ENCODE peak calls at places on chromosomes 4 and X, in eight cellular contexts. D, W, B, K, M, R, S and G are unnamed samples.

GRCh38 chr4:19947349-19947748 is 304.4 kb upstream of the SLIT2 start:
- DNase-seq in D (no peak), W (no peak), B (no peak), K (no peak), M (no peak), R (no peak), S (no peak), G (no peak)

GRCh38 chr4:61446957-61447356 is 246.8 kb downstream of the ADGRL3 start:
- DNase-seq in D (no peak), W (no peak), B (no peak), K (no peak), M (no peak), R (no peak), S (no peak), G (no peak)

GRCh38 chr4:1711055-1711905 is 839 bp downstream of the SLBP start:
- DNase-seq in D (peak; percentile 44), W (no peak), B (peak; percentile 63), K (peak; percentile 75), M (peak; percentile 49), R (no peak), S (peak; percentile 56), G (peak; percentile 63)

GRCh38 chr4:13940921-13941320 is 313.4 kb upstream of the BOD1L1 start:
- DNase-seq in D (no peak), W (no peak), B (no peak), K (no peak), M (no peak), R (no peak), S (no peak), G (peak; percentile 70)

GRCh38 chr4:7902101-7902553 is 37.5 kb downstream of the AFAP1 start:
- DNase-seq in D (no peak), W (no peak), B (no peak), K (no peak), M (no peak), R (peak; percentile 67), S (no peak), G (no peak)

GRCh38 chrX:40720386-40720785 is 15.0 kb downstream of the MED14 start:
- DNase-seq in D (no peak), W (no peak), B (no peak), K (no peak), M (no peak), R (no peak), S (no peak), G (no peak)

GRCh38 chrX:11435568-11435967 is 142.4 kb downstream of the AMELX start:
- DNase-seq in D (no peak), W (no peak), B (no peak), K (no peak), M (no peak), R (no peak), S (no peak), G (no peak)

GRCh38 chrX:40154853-40155616 is 57.3 kb upstream of the BCOR start:
- DNase-seq in D (peak; percentile 43), W (no peak), B (peak; percentile 66), K (peak; percentile 89), M (no peak), R (peak; percentile 87), S (no peak), G (peak; percentile 75)

GRCh38 chr4:156838761-156839160 is 132.8 kb downstream of the PDGFC start:
- DNase-seq in D (no peak), W (no peak), B (no peak), K (no peak), M (no peak), R (no peak), S (no peak), G (no peak)

GRCh38 chr4:56049428-56050212 is 100.9 kb downstream of the CEP135 start:
- DNase-seq in D (peak; percentile 56), W (no peak), B (peak; percentile 32), K (peak; percentile 89), M (no peak), R (peak; percentile 69), S (peak; percentile 16), G (peak; percentile 8)

GRCh38 chr4:56799291-56799823 is 22.1 kb downstream of the SPINK2 start:
- DNase-seq in D (no peak), W (no peak), B (no peak), K (no peak), M (no peak), R (no peak), S (no peak), G (no peak)

GRCh38 chr4:101104264-101105052 is 242.9 kb downstream of the PPP3CA start:
- DNase-seq in D (no peak), W (no peak), B (no peak), K (no peak), M (no peak), R (no peak), S (no peak), G (no peak)

GRCh38 chrX:31337332-31337731 is 265.5 kb upstream of the FTHL17 start:
- DNase-seq in D (no peak), W (no peak), B (no peak), K (no peak), M (no peak), R (no peak), S (no peak), G (no peak)

DNA sequence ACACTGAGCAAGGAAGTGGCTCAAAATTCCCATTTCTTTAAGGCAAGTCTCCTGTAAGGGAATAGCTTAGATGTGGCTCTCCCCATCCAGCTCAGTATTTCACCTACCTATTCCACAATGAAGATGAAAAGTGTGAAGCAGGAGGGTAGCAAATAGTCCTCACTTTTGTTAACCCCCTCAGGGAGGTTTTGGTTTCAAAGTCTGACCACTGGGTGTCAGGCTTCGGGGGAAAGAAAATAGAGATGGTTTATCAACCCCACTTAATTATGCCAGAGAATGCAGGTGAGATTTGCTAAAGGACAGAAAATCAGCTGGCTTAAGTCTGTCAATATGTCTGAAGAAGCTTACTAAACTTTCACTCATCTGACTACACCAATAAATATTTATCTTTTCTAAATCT is 69.5 kb downstream of the DHX15 start:
- DNase-seq in D (no peak), W (no peak), B (no peak), K (peak; percentile 63), M (no peak), R (peak; percentile 18), S (no peak), G (no peak)
- TF ChIP-seq CTCF in D (no peak), W (peak; percentile 47), B (no peak), K (peak; percentile 67), M (no peak), R (peak; percentile 41), S (no peak), G (no peak)

GRCh38 chr4:147110473-147110872 is 164.8 kb upstream of the TTC29 start:
- DNase-seq in D (no peak), W (no peak), B (no peak), K (no peak), M (no peak), R (no peak), S (no peak), G (no peak)

GRCh38 chr4:147108409-147108808 is 162.7 kb upstream of the TTC29 start:
- DNase-seq in D (no peak), W (no peak), B (no peak), K (no peak), M (no peak), R (no peak), S (no peak), G (no peak)

GRCh38 chr4:147109800-147110199 is 164.1 kb upstream of the TTC29 start:
- DNase-seq in D (no peak), W (no peak), B (no peak), K (no peak), M (no peak), R (no peak), S (no peak), G (no peak)

DNA sequence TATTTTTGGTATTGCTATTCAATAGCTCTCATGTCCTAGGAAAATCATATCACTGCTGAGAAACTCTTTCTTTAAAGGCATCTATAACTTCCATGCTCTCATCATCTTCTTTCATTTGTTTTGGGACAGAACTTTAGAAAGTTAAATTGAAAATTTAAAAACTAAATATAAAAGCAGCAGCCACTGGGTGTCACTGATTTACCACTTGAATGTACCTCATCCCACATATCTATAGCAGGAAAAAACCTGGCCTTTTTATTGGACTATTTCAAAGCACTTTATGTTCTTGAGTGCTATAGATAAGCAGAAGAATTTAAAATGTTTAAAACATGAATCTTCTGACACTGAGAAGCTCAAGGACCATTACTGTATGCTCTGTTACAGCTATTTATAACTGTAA is 165.3 kb upstream of the TTC29 start:
- DNase-seq in D (no peak), W (no peak), B (no peak), K (no peak), M (no peak), R (peak; percentile 29), S (no peak), G (no peak)
- TF ChIP-seq CTCF in D (no peak), W (peak; percentile 49), B (no peak), K (peak; percentile 56), M (no peak), R (peak; percentile 43), S (no peak), G (no peak)

GRCh38 chrX:10015711-10016515 is 48.8 kb downstream of the CLDN34 start:
- DNase-seq in D (peak; percentile 39), W (no peak), B (no peak), K (peak; percentile 76), M (no peak), R (peak; percentile 73), S (no peak), G (peak; percentile 40)
- TF ChIP-seq CTCF in D (no peak), W (peak; percentile 8), B (no peak), K (no peak), M (no peak), R (no peak), S (no peak), G (no peak)

DNA sequence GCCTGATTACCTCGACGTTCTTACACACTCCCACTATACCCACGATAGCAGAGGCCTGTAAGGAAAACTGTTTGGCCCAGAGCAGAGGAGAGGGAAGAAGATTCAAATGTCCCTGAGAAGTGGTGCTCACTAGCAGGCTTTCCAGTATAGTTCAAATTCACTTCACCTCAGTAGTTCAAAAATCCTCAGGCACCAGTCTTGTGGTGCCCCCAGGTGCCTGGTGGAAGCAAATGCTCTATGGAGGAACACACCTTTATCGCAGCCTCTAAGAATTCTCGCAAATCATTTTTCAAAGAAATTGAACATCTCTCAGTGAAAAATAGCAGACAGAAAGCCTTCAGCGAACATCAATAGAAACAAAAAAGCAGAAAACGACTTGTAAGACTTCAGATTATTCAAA is 12.2 kb upstream of the MTMR1 start:
- DNase-seq in D (no peak), W (no peak), B (no peak), K (peak; percentile 65), M (no peak), R (peak; percentile 36), S (peak; percentile 37), G (peak; percentile 38)
- TF ChIP-seq CTCF in D (no peak), W (peak; percentile 71), B (peak; percentile 12), K (peak; percentile 71), M (no peak), R (peak; percentile 45), S (peak; percentile 37), G (peak; percentile 41)

GRCh38 chrX:29687687-29688086 is 527.7 kb upstream of the MAGEB2 start:
- DNase-seq in D (no peak), W (no peak), B (no peak), K (no peak), M (no peak), R (no peak), S (peak; percentile 49), G (no peak)
- TF ChIP-seq CTCF in D (no peak), W (peak; percentile 39), B (no peak), K (peak; percentile 27), M (no peak), R (peak; percentile 58), S (no peak), G (no peak)

GRCh38 chrX:105189093-105189492 is 31.4 kb downstream of the TEX13A start:
- DNase-seq in D (no peak), W (no peak), B (no peak), K (no peak), M (no peak), R (no peak), S (no peak), G (no peak)

GRCh38 chrX:105190252-105190853 is 30.1 kb downstream of the TEX13A start:
- DNase-seq in D (peak; percentile 6), W (no peak), B (peak; percentile 10), K (peak; percentile 73), M (no peak), R (peak; percentile 7), S (peak; percentile 22), G (peak; percentile 14)

GRCh38 chrX:105191878-105192277 is 28.6 kb downstream of the TEX13A start:
- DNase-seq in D (peak; percentile 4), W (no peak), B (no peak), K (peak; percentile 71), M (no peak), R (peak; percentile 8), S (peak; percentile 20), G (peak; percentile 2)
- TF ChIP-seq CTCF in D (no peak), W (peak; percentile 56), B (no peak), K (peak; percentile 75), M (no peak), R (peak; percentile 59), S (peak; percentile 61), G (no peak)